ENCODE peak calls at places on chromosomes 11 and 22, in eight cellular contexts. R is spleen, H is aorta, B is neural progenitor cell, X is H1, Y is RWPE1, G is mesendoderm, V is pancreas. D is an unnamed sample.

GRCh38 chr11:88604255-88604654 is 266.7 kb upstream of the CTSC start:
- DNase-seq in R (no peak), H (no peak), B (no peak), X (no peak), Y (no peak), G (no peak), V (no peak), D (no peak)

GRCh38 chr11:85945296-85945695 is 90.1 kb downstream of the CCDC83 start:
- DNase-seq in R (no peak), H (no peak), B (no peak), X (no peak), Y (no peak), G (no peak), V (no peak), D (no peak)

GRCh38 chr11:59145534-59145933 is 2.9 kb downstream of the FAM111A start:
- DNase-seq in R (no peak), H (no peak), B (no peak), X (no peak), Y (peak), G (no peak), V (no peak), D (no peak)

GRCh38 chr22:39814899-39815298 is 78.7 kb downstream of the ENTHD1 start:
- DNase-seq in R (no peak), H (no peak), B (no peak), X (no peak), Y (peak), G (no peak), V (no peak), D (no peak)

GRCh38 chr11:326842-327580 is 6.4 kb upstream of the IFITM3 start:
- DNase-seq in R (peak), H (peak), B (no peak), X (no peak), Y (no peak), G (no peak), V (peak), D (no peak)

GRCh38 chr11:43644626-43645299 is 35.8 kb upstream of the HSD17B12 start:
- DNase-seq in R (no peak), H (no peak), B (no peak), X (no peak), Y (no peak), G (no peak), V (no peak), D (no peak)

GRCh38 chr11:121437018-121437685 is 15.0 kb upstream of the SORL1 start:
- DNase-seq in R (no peak), H (no peak), B (no peak), X (no peak), Y (no peak), G (no peak), V (no peak), D (no peak)

GRCh38 chr11:96314326-96315050 is 28.5 kb downstream of the MAML2 start:
- DNase-seq in R (no peak), H (no peak), B (no peak), X (no peak), Y (peak), G (no peak), V (no peak), D (no peak)

GRCh38 chr11:65008016-65008415 is 5.9 kb upstream of the ARL2 start:
- DNase-seq in R (no peak), H (no peak), B (no peak), X (no peak), Y (no peak), G (no peak), V (no peak), D (no peak)

GRCh38 chr22:32674925-32675825 is 126.3 kb upstream of the TIMP3 start:
- DNase-seq in R (no peak), H (no peak), B (no peak), X (no peak), Y (no peak), G (no peak), V (no peak), D (no peak)

GRCh38 chr11:66015094-66015881 is 3.5 kb downstream of the CST6 start:
- DNase-seq in R (no peak), H (peak), B (no peak), X (no peak), Y (no peak), G (no peak), V (no peak), D (no peak)

GRCh38 chr11:134228625-134229024 is 4.2 kb downstream of the VPS26B start:
- DNase-seq in R (no peak), H (no peak), B (no peak), X (no peak), Y (no peak), G (no peak), V (no peak), D (no peak)

GRCh38 chr22:42856179-42856864 is 751 bp downstream of the ARFGAP3 start:
- DNase-seq in R (peak), H (peak), B (peak), X (no peak), Y (peak), G (peak), V (peak), D (peak)

GRCh38 chr11:61541568-61541967 is 33.0 kb downstream of the LRRC10B start:
- DNase-seq in R (no peak), H (no peak), B (peak), X (no peak), Y (peak), G (peak), V (no peak), D (no peak)

GRCh38 chr22:28174509-28174908 is 255.5 kb upstream of the PITPNB start:
- DNase-seq in R (no peak), H (no peak), B (no peak), X (no peak), Y (no peak), G (no peak), V (no peak), D (no peak)

GRCh38 chr22:47127441-47127871 is 365.0 kb downstream of the TBC1D22A start:
- DNase-seq in R (peak), H (peak), B (no peak), X (no peak), Y (no peak), G (no peak), V (no peak), D (no peak)

GRCh38 chr11:32366671-32367070 is 68.7 kb downstream of the WT1 start:
- DNase-seq in R (no peak), H (no peak), B (no peak), X (no peak), Y (no peak), G (no peak), V (no peak), D (no peak)

GRCh38 chr11:126501641-126502040 is 146.2 kb downstream of the ST3GAL4 start:
- DNase-seq in R (no peak), H (peak), B (no peak), X (no peak), Y (no peak), G (no peak), V (no peak), D (no peak)

GRCh38 chr11:110716361-110716760 is 4.1 kb upstream of the ARHGAP20 start:
- DNase-seq in R (no peak), H (no peak), B (no peak), X (no peak), Y (no peak), G (no peak), V (no peak), D (no peak)

GRCh38 chr11:94781822-94782221 is 13.7 kb downstream of the AMOTL1 start:
- DNase-seq in R (no peak), H (no peak), B (no peak), X (no peak), Y (no peak), G (no peak), V (no peak), D (no peak)

GRCh38 chr11:8229299-8230177 is 34.1 kb downstream of the LMO1 start:
- DNase-seq in R (peak), H (no peak), B (no peak), X (no peak), Y (peak), G (no peak), V (peak), D (no peak)

GRCh38 chr22:36232715-36233401 is 6.5 kb downstream of the APOL2 start:
- DNase-seq in R (no peak), H (no peak), B (no peak), X (no peak), Y (no peak), G (no peak), V (no peak), D (no peak)
- H3K27ac ChIP-seq in R (peak), H (no peak), B (no peak), X (no peak), Y (no peak), G (no peak), V (no peak), D (no peak)

DNA sequence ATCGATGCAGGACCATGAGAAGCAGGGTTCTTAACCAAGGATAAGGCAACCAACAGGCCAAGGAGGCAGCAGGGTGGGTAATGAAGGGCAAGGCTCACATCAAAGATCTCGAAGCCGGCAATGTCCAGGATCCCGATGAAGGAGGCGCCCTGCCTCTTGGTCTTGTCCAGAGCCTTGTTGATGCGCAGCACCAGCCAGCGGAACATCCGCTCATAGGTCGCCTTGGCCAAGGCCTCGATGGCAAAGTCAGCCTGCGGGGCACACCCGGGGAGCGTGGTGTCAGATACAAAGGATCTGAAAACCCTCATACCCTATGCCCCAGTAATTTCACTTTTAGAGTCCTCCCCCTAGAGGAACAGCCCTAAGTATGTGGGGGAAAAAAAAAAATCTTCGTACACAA is 63.5 kb downstream of the APOL1 start:
- DNase-seq in R (no peak), H (no peak), B (no peak), X (no peak), Y (no peak), G (no peak), V (no peak), D (no peak)
- H3K27ac ChIP-seq in R (peak), H (no peak), B (no peak), X (no peak), Y (peak), G (no peak), V (no peak), D (no peak)

GRCh38 chr22:49517211-49517610 is 310.5 kb downstream of the BRD1 start:
- DNase-seq in R (no peak), H (no peak), B (no peak), X (no peak), Y (no peak), G (no peak), V (no peak), D (no peak)
- H3K27ac ChIP-seq in R (no peak), H (no peak), B (no peak), X (no peak), Y (no peak), G (no peak), V (no peak), D (no peak)

DNA sequence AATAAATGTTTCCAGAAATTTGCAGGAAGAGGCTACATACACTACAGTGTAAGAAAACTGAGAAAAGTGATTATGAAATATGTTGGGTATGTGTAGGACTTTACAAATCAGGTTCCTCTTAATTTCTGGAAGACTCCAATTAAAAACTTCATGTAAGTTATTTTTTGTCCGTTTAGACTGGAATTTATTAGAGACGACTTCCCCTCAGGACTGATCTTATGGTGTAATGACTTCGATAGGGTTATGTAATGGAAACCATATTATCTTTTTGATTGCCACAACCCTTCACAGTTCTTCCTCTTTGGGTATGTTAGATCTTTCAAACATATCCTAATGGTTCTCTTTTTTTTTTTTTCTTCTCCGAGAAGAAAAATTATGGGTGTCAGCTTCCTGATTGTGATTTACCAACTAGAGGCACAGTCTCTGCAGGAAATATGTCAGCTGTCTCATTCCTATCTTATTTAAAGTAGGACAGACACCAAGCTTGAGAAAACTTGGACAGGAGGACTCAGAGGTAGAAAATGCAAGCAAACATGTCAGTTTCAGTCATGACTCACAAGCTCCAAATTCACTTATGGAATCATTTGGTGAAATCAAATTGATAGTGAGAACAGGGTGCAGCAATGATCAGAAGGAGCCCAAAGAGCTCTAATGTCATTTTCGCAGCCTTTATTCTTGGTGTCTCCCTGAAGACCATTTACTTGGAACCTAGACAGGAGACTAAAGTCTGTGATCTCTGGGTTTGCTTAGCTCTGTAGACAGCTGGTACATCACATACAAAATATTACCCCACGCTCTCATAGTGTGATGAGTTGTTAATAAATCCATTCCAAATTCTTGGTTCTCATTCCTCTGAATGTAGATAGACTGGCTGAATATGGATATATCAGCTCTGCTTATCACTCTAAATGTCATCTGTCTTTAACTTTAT is 11.0 kb upstream of the LDLRAD3 start:
- DNase-seq in R (no peak), H (no peak), B (no peak), X (no peak), Y (no peak), G (no peak), V (no peak), D (no peak)
- H3K27ac ChIP-seq in R (peak), H (no peak), B (no peak), X (no peak), Y (no peak), G (no peak), V (no peak), D (no peak)

GRCh38 chr22:38230108-38230825 is 28.5 kb downstream of the MAFF start:
- DNase-seq in R (no peak), H (no peak), B (peak), X (no peak), Y (no peak), G (peak), V (no peak), D (no peak)
- H3K27ac ChIP-seq in R (peak), H (no peak), B (no peak), X (no peak), Y (peak), G (no peak), V (peak), D (peak)

DNA sequence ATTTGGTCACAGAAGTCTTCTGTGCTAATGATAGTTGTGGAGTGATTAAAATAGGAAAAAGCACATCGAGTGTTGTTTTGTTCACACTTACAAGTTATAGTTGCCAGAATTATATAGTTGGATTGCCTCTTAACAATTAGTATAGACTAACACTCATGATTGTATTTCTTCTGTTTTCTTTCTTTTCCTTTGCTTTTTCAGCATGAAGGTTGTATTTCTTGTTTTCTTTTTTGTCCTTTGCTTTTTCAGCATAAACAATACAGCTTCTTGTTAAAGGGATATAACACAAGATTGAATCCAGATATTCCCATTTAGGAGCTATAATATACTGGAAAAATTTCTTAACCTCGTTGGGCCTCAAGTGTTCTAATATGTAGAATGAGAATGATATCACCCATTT is 31.1 kb downstream of the ACER3 start:
- DNase-seq in R (no peak), H (no peak), B (no peak), X (no peak), Y (no peak), G (no peak), V (no peak), D (no peak)
- H3K27ac ChIP-seq in R (no peak), H (no peak), B (no peak), X (no peak), Y (no peak), G (no peak), V (no peak), D (peak)

GRCh38 chr22:50315289-50316113 is 8.1 kb upstream of the PLXNB2 start:
- DNase-seq in R (no peak), H (no peak), B (no peak), X (no peak), Y (no peak), G (no peak), V (no peak), D (no peak)

GRCh38 chr22:50313600-50313999 is 6.2 kb upstream of the PLXNB2 start:
- DNase-seq in R (peak), H (no peak), B (no peak), X (no peak), Y (no peak), G (no peak), V (no peak), D (no peak)

GRCh38 chr22:50313021-50313420 is 5.6 kb upstream of the PLXNB2 start:
- DNase-seq in R (no peak), H (no peak), B (no peak), X (no peak), Y (no peak), G (no peak), V (no peak), D (no peak)

GRCh38 chr22:50314081-50314454 is 6.6 kb upstream of the PLXNB2 start:
- DNase-seq in R (no peak), H (no peak), B (no peak), X (no peak), Y (no peak), G (no peak), V (no peak), D (no peak)

GRCh38 chr22:50314455-50315288 is 7.2 kb upstream of the PLXNB2 start:
- DNase-seq in R (peak), H (no peak), B (no peak), X (no peak), Y (no peak), G (no peak), V (peak), D (no peak)
- H3K27ac ChIP-seq in R (peak), H (no peak), B (no peak), X (no peak), Y (peak), G (no peak), V (no peak), D (no peak)

DNA sequence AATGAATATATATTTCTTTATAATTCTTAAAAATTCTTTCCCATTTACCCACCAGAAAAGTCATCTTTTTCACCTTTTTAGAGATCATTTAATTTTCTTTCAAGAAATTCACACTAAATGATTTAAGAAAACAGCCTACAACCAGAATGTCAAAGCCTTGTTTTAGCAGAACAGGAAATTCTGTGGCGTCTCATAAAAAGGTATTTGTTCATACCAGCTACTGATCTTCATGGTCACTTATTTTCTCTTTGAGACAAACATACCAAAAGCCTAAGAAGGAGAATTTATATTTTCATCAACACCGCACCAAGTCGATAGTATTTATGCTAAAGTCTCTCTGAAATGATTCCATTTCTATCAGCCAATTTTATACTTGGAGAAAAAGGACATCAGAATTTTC is 105.3 kb downstream of the ETS1 start:
- DNase-seq in R (no peak), H (no peak), B (no peak), X (no peak), Y (no peak), G (no peak), V (no peak), D (no peak)
- H3K27ac ChIP-seq in R (peak), H (no peak), B (no peak), X (no peak), Y (no peak), G (no peak), V (no peak), D (no peak)

GRCh38 chr11:119461250-119461963 is 38.4 kb upstream of the THY1 start:
- DNase-seq in R (no peak), H (no peak), B (no peak), X (no peak), Y (no peak), G (no peak), V (no peak), D (no peak)

GRCh38 chr11:119459293-119459976 is 36.5 kb upstream of the THY1 start:
- DNase-seq in R (no peak), H (no peak), B (no peak), X (no peak), Y (no peak), G (no peak), V (no peak), D (no peak)

GRCh38 chr11:119460582-119460981 is 37.6 kb upstream of the THY1 start:
- DNase-seq in R (no peak), H (no peak), B (no peak), X (no peak), Y (no peak), G (no peak), V (no peak), D (no peak)

DNA sequence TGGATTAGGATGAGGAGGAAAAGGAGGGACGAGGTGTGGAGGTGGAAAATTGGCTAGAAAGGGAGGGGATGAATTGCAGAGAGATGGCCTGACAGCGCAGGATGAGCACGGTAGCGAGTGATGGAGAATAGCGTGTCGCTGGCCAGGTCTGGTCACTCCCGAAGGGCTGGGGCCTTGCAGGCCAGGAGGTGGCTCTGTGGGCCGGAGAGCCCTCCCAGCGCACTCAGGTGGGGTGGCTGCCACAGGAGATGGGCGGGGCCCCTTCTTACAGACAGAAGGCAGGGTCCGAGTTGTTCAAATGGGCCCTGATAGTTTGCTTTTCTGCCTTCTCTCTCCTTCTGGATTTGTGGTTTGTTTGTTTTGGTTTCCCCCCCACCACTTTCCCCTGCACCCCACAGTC is 37.2 kb upstream of the THY1 start:
- DNase-seq in R (no peak), H (no peak), B (no peak), X (no peak), Y (no peak), G (no peak), V (no peak), D (no peak)
- H3K27ac ChIP-seq in R (no peak), H (no peak), B (no peak), X (no peak), Y (peak), G (no peak), V (no peak), D (no peak)

D was measured in substantia nigra.